ENCODE peak calls at places on chromosomes 12 and 14, in five cellular contexts. One of them, this sample, is unnamed.

GRCh38 chr12:106291342-106291741 is 11.2 kb upstream of the TCP11L2 start:
- DNase-seq in fibroblast of mammary gland: no peak
- DNase-seq in GM12865: no peak
- DNase-seq in HFF-Myc: no peak
- DNase-seq in body of pancreas: peak; percentile 43
- DNase-seq in this sample: no peak

GRCh38 chr12:120940799-120941198 is 36.6 kb upstream of the SPPL3 start:
- DNase-seq in fibroblast of mammary gland: peak; percentile 31
- DNase-seq in GM12865: peak; percentile 40
- DNase-seq in HFF-Myc: no peak
- DNase-seq in body of pancreas: no peak
- DNase-seq in this sample: no peak

GRCh38 chr12:79691299-79692248 is 810 bp upstream of the PAWR start:
- DNase-seq in fibroblast of mammary gland: peak; percentile 88
- DNase-seq in GM12865: no peak
- DNase-seq in HFF-Myc: peak; percentile 53
- DNase-seq in body of pancreas: peak; percentile 14
- DNase-seq in this sample: no peak

GRCh38 chr12:89064780-89065179 is 287.5 kb downstream of the DUSP6 start:
- DNase-seq in fibroblast of mammary gland: peak; percentile 84
- DNase-seq in GM12865: no peak
- DNase-seq in HFF-Myc: no peak
- DNase-seq in body of pancreas: no peak
- DNase-seq in this sample: no peak

GRCh38 chr12:70366581-70367267 is 634 bp downstream of the KCNMB4 start:
- DNase-seq in fibroblast of mammary gland: peak; percentile 19
- DNase-seq in GM12865: peak; percentile 69
- DNase-seq in HFF-Myc: no peak
- DNase-seq in body of pancreas: peak; percentile 28
- DNase-seq in this sample: no peak

GRCh38 chr14:80110721-80111120 is 100.6 kb downstream of the DIO2 start:
- DNase-seq in fibroblast of mammary gland: no peak
- DNase-seq in GM12865: no peak
- DNase-seq in HFF-Myc: no peak
- DNase-seq in body of pancreas: no peak
- DNase-seq in this sample: no peak

GRCh38 chr14:35078082-35078481 is 32.0 kb downstream of the FAM177A1 start:
- DNase-seq in fibroblast of mammary gland: no peak
- DNase-seq in GM12865: no peak
- DNase-seq in HFF-Myc: no peak
- DNase-seq in body of pancreas: no peak
- DNase-seq in this sample: no peak

GRCh38 chr12:106582661-106583577 is at the start of gene RFX4:
- DNase-seq in fibroblast of mammary gland: no peak
- DNase-seq in GM12865: no peak
- DNase-seq in HFF-Myc: no peak
- DNase-seq in body of pancreas: no peak
- DNase-seq in this sample: no peak

GRCh38 chr14:72701610-72702009 is 192.3 kb downstream of the DPF3 start:
- DNase-seq in fibroblast of mammary gland: peak; percentile 24
- DNase-seq in GM12865: no peak
- DNase-seq in HFF-Myc: no peak
- DNase-seq in body of pancreas: no peak
- DNase-seq in this sample: no peak

GRCh38 chr12:91901675-91902074 is 244.0 kb downstream of the BTG1 start:
- DNase-seq in fibroblast of mammary gland: no peak
- DNase-seq in GM12865: no peak
- DNase-seq in HFF-Myc: no peak
- DNase-seq in body of pancreas: no peak
- DNase-seq in this sample: no peak

GRCh38 chr12:111025301-111025700 is 104.9 kb upstream of the MYL2 start:
- DNase-seq in fibroblast of mammary gland: no peak
- DNase-seq in GM12865: no peak
- DNase-seq in HFF-Myc: no peak
- DNase-seq in body of pancreas: no peak
- DNase-seq in this sample: no peak

GRCh38 chr12:29415111-29415510 is 34.1 kb upstream of the ERGIC2 start:
- DNase-seq in fibroblast of mammary gland: no peak
- DNase-seq in GM12865: no peak
- DNase-seq in HFF-Myc: no peak
- DNase-seq in body of pancreas: no peak
- DNase-seq in this sample: no peak

GRCh38 chr12:58920956-58921861 is 905 bp upstream of the LRIG3 start:
- DNase-seq in fibroblast of mammary gland: no peak
- DNase-seq in GM12865: peak; percentile 46
- DNase-seq in HFF-Myc: no peak
- DNase-seq in body of pancreas: no peak
- DNase-seq in this sample: no peak

GRCh38 chr12:56991319-56991906 is 14.9 kb downstream of the ZBTB39 start:
- DNase-seq in fibroblast of mammary gland: no peak
- DNase-seq in GM12865: peak; percentile 33
- DNase-seq in HFF-Myc: no peak
- DNase-seq in body of pancreas: no peak
- DNase-seq in this sample: no peak

GRCh38 chr12:81573228-81573627 is 185.9 kb downstream of the PPFIA2 start:
- DNase-seq in fibroblast of mammary gland: peak; percentile 5
- DNase-seq in GM12865: no peak
- DNase-seq in HFF-Myc: no peak
- DNase-seq in body of pancreas: no peak
- DNase-seq in this sample: no peak

GRCh38 chr12:78447373-78447772 is 417.2 kb upstream of the SYT1 start:
- DNase-seq in fibroblast of mammary gland: no peak
- DNase-seq in GM12865: no peak
- DNase-seq in HFF-Myc: no peak
- DNase-seq in body of pancreas: no peak
- DNase-seq in this sample: no peak

GRCh38 chr12:45779936-45780335 is 50.4 kb downstream of the ARID2 start:
- DNase-seq in fibroblast of mammary gland: no peak
- DNase-seq in GM12865: no peak
- DNase-seq in HFF-Myc: no peak
- DNase-seq in body of pancreas: no peak
- DNase-seq in this sample: no peak

GRCh38 chr14:62667515-62667914 is 377.7 kb downstream of the KCNH5 start:
- DNase-seq in fibroblast of mammary gland: no peak
- DNase-seq in GM12865: no peak
- DNase-seq in HFF-Myc: no peak
- DNase-seq in body of pancreas: no peak
- DNase-seq in this sample: no peak
- TF ChIP-seq CTCF in fibroblast of mammary gland: no peak
- TF ChIP-seq CTCF in GM12865: no peak
- TF ChIP-seq CTCF in HFF-Myc: no peak
- TF ChIP-seq CTCF in body of pancreas: no peak
- TF ChIP-seq CTCF in this sample: no peak

DNA sequence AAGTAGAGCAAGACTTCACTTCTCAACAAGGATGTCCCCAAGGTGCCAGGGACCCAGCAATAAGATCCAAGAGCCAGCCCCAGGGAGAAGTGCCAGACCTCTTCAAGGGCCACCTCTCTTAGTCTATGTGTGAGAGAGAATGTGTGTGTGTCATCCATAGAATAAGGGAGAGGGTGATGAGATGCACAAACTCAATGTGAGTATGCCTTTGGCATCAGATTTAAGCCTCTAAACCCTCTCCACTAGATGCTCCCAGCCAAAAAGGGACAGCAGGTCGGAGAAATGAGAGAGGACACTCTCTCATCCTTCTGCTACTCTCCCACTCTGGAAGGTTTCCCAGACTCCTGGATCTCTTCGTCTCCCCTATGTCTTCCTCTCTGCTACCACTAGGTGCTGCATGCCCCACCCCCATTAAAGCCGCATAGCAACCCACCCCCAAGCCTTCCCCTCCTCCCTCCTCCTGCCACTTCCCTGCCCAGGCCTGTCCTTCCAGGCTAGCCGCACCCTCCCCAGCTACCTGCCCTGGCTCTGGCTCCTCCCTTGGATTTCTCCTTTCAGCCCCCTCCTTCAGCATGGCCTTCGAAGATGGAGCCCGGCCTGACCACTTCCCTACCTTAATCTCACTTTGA is 7.6 kb downstream of the RARG start:
- DNase-seq in fibroblast of mammary gland: no peak
- DNase-seq in GM12865: no peak
- DNase-seq in HFF-Myc: no peak
- DNase-seq in body of pancreas: peak; percentile 28
- DNase-seq in this sample: no peak
- TF ChIP-seq CTCF in fibroblast of mammary gland: peak; percentile 21
- TF ChIP-seq CTCF in GM12865: no peak
- TF ChIP-seq CTCF in HFF-Myc: peak; percentile 37
- TF ChIP-seq CTCF in body of pancreas: no peak
- TF ChIP-seq CTCF in this sample: peak; percentile 26

GRCh38 chr12:95874452-95874851 is 15.7 kb downstream of the SNRPF start:
- DNase-seq in fibroblast of mammary gland: no peak
- DNase-seq in GM12865: no peak
- DNase-seq in HFF-Myc: no peak
- DNase-seq in body of pancreas: no peak
- DNase-seq in this sample: no peak
- TF ChIP-seq CTCF in fibroblast of mammary gland: no peak
- TF ChIP-seq CTCF in GM12865: no peak
- TF ChIP-seq CTCF in HFF-Myc: no peak
- TF ChIP-seq CTCF in body of pancreas: no peak
- TF ChIP-seq CTCF in this sample: no peak

GRCh38 chr12:25585021-25585523 is 32.0 kb upstream of the LMNTD1 start:
- DNase-seq in fibroblast of mammary gland: peak; percentile 94
- DNase-seq in GM12865: no peak
- DNase-seq in HFF-Myc: no peak
- DNase-seq in body of pancreas: peak; percentile 43
- DNase-seq in this sample: peak; percentile 84

GRCh38 chr12:25587346-25587745 is 34.3 kb upstream of the LMNTD1 start:
- DNase-seq in fibroblast of mammary gland: no peak
- DNase-seq in GM12865: no peak
- DNase-seq in HFF-Myc: no peak
- DNase-seq in body of pancreas: no peak
- DNase-seq in this sample: no peak

GRCh38 chr12:25581067-25581466 is 28.0 kb upstream of the LMNTD1 start:
- DNase-seq in fibroblast of mammary gland: no peak
- DNase-seq in GM12865: no peak
- DNase-seq in HFF-Myc: no peak
- DNase-seq in body of pancreas: no peak
- DNase-seq in this sample: no peak

GRCh38 chr12:25585662-25586061 is 32.6 kb upstream of the LMNTD1 start:
- DNase-seq in fibroblast of mammary gland: peak; percentile 54
- DNase-seq in GM12865: no peak
- DNase-seq in HFF-Myc: no peak
- DNase-seq in body of pancreas: no peak
- DNase-seq in this sample: no peak

GRCh38 chr12:25583545-25583944 is 30.5 kb upstream of the LMNTD1 start:
- DNase-seq in fibroblast of mammary gland: peak; percentile 31
- DNase-seq in GM12865: no peak
- DNase-seq in HFF-Myc: no peak
- DNase-seq in body of pancreas: peak; percentile 20
- DNase-seq in this sample: no peak
- TF ChIP-seq CTCF in fibroblast of mammary gland: peak; percentile 20
- TF ChIP-seq CTCF in GM12865: no peak
- TF ChIP-seq CTCF in HFF-Myc: no peak
- TF ChIP-seq CTCF in body of pancreas: peak; percentile 19
- TF ChIP-seq CTCF in this sample: no peak

DNA sequence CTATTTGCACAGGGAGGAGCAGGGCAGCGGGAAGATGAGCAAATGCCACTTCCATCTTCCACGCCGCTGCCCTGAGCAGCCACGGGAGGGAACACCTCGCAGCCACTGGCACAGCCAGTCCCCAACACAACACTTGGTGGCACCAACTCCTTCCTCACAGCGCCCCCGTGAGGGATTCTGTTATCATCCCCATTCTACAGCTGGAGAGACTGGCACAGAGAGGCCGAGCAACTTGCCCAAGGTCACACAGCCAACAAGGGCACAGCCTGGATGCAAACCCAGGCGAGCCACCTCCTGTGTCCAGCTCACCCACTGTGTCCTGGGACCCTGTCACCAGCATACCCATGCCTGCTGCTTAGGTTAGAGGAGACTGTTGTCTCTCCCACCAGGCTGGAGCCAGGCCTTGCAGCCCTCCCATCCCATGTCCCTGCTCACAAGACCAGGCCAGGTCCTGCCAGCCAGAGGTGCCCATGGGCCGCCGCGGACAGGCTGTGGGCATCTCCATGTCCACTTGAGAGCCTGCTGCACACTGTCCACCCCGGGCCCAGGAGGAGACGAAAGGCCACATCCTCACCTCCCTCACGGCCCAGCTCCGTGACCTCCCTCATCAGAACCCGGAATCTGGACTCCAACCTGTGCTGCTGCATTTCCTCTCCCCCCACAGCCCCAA is 57.0 kb downstream of the NCOR2 start:
- DNase-seq in fibroblast of mammary gland: no peak
- DNase-seq in GM12865: peak; percentile 26
- DNase-seq in HFF-Myc: no peak
- DNase-seq in body of pancreas: peak; percentile 52
- DNase-seq in this sample: no peak
- TF ChIP-seq CTCF in fibroblast of mammary gland: no peak
- TF ChIP-seq CTCF in GM12865: no peak
- TF ChIP-seq CTCF in HFF-Myc: peak; percentile 30
- TF ChIP-seq CTCF in body of pancreas: peak; percentile 32
- TF ChIP-seq CTCF in this sample: no peak

DNA sequence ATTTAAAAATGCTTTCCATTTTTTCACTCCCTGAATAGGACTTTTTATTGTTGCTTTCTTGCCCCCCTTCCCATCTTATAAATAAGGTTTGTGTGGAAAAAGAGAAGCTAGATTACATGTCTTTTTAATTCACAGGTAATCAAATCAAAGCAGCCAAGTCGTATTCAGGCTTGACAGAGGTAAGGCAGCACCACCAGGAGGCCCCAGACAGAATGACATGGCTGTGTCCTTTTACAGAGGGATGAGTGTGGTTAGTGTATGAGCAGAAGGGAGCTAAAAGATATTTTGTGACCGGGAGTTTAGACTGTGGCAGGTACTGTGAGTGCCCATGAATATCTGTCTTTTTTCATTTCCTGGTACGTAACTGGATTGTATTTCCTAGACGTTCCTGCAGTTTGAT is 596.1 kb downstream of the ETNK1 start:
- DNase-seq in fibroblast of mammary gland: peak; percentile 5
- DNase-seq in GM12865: no peak
- DNase-seq in HFF-Myc: no peak
- DNase-seq in body of pancreas: no peak
- DNase-seq in this sample: no peak
- TF ChIP-seq CTCF in fibroblast of mammary gland: peak; percentile 33
- TF ChIP-seq CTCF in GM12865: no peak
- TF ChIP-seq CTCF in HFF-Myc: no peak
- TF ChIP-seq CTCF in body of pancreas: no peak
- TF ChIP-seq CTCF in this sample: no peak